ENCODE peak calls at places on chromosomes 1 and 21, in eight cellular contexts. W, C, Z, K, X, E, H and P are unnamed samples.

GRCh38 chr1:80218112-80218511 is 1211.6 kb upstream of the ADGRL4 start:
- DNase-seq in W (peak), C (peak), Z (no peak), K (no peak), X (no peak), E (no peak), H (no peak), P (no peak)

GRCh38 chr1:53393325-53393792 is 65.5 kb upstream of the LRP8 start:
- DNase-seq in W (peak), C (peak), Z (peak), K (no peak), X (peak), E (peak), H (peak), P (peak)

GRCh38 chr21:43688906-43689305 is 29.5 kb downstream of the RRP1B start:
- DNase-seq in W (no peak), C (no peak), Z (no peak), K (no peak), X (no peak), E (no peak), H (no peak), P (no peak)

GRCh38 chr21:29940993-29941392 is 1.2 kb upstream of the GRIK1 start:
- DNase-seq in W (no peak), C (no peak), Z (no peak), K (no peak), X (no peak), E (no peak), H (no peak), P (no peak)

GRCh38 chr1:155396874-155397476 is 76.3 kb downstream of the RUSC1 start:
- DNase-seq in W (no peak), C (no peak), Z (no peak), K (no peak), X (no peak), E (no peak), H (no peak), P (no peak)

GRCh38 chr1:224700915-224701531 is 84.9 kb downstream of the CNIH3 start:
- DNase-seq in W (no peak), C (peak), Z (no peak), K (no peak), X (no peak), E (no peak), H (no peak), P (no peak)

GRCh38 chr1:201153474-201154388 is 543 bp downstream of the TMEM9 start:
- DNase-seq in W (no peak), C (no peak), Z (no peak), K (no peak), X (no peak), E (no peak), H (no peak), P (no peak)

GRCh38 chr1:32539584-32540571 is 651 bp downstream of the ZBTB8A start:
- DNase-seq in W (peak), C (peak), Z (no peak), K (no peak), X (peak), E (no peak), H (peak), P (peak)

GRCh38 chr21:25396135-25396711 is 211.1 kb downstream of the MRPL39 start:
- DNase-seq in W (no peak), C (no peak), Z (no peak), K (no peak), X (no peak), E (no peak), H (no peak), P (no peak)

GRCh38 chr1:197924516-197925123 is 7.4 kb downstream of the LHX9 start:
- DNase-seq in W (no peak), C (peak), Z (no peak), K (no peak), X (no peak), E (no peak), H (no peak), P (no peak)

GRCh38 chr21:35408401-35408800 is 359.3 kb upstream of the RUNX1 start:
- DNase-seq in W (no peak), C (no peak), Z (no peak), K (no peak), X (no peak), E (no peak), H (no peak), P (no peak)

GRCh38 chr21:25215698-25216384 is 391.4 kb downstream of the MRPL39 start:
- DNase-seq in W (no peak), C (no peak), Z (no peak), K (no peak), X (no peak), E (no peak), H (no peak), P (no peak)

GRCh38 chr1:209435654-209436566 is 147.6 kb upstream of the CAMK1G start:
- DNase-seq in W (peak), C (peak), Z (peak), K (no peak), X (peak), E (no peak), H (peak), P (no peak)

GRCh38 chr1:46804926-46805325 is 6.1 kb downstream of the CYP4B1 start:
- DNase-seq in W (no peak), C (no peak), Z (no peak), K (no peak), X (no peak), E (no peak), H (no peak), P (no peak)

GRCh38 chr1:111471012-111471411 is 2.8 kb upstream of the C1orf162 start:
- DNase-seq in W (no peak), C (no peak), Z (peak), K (peak), X (no peak), E (peak), H (no peak), P (no peak)

GRCh38 chr1:152002960-152003359 is 9.3 kb upstream of the S100A10 start:
- DNase-seq in W (no peak), C (peak), Z (no peak), K (no peak), X (no peak), E (no peak), H (no peak), P (no peak)

GRCh38 chr1:8362701-8363101 is 44.8 kb downstream of the SLC45A1 start:
- DNase-seq in W (no peak), C (no peak), Z (no peak), K (no peak), X (no peak), E (no peak), H (no peak), P (no peak)

GRCh38 chr1:160905617-160905989 is 20.6 kb upstream of the ITLN1 start:
- DNase-seq in W (no peak), C (no peak), Z (no peak), K (no peak), X (no peak), E (no peak), H (no peak), P (no peak)

GRCh38 chr1:22930235-22930912 is 42.3 kb downstream of the LACTBL1 start:
- DNase-seq in W (peak), C (peak), Z (no peak), K (no peak), X (no peak), E (no peak), H (peak), P (no peak)

GRCh38 chr1:116554924-116555323 is 15.9 kb downstream of the CD58 start:
- DNase-seq in W (no peak), C (no peak), Z (no peak), K (no peak), X (no peak), E (no peak), H (no peak), P (no peak)

GRCh38 chr1:177392336-177392735 is 221.6 kb downstream of the BRINP2 start:
- DNase-seq in W (no peak), C (no peak), Z (no peak), K (no peak), X (no peak), E (no peak), H (no peak), P (no peak)

GRCh38 chr1:20964540-20965484 is 177.7 kb upstream of the HP1BP3 start:
- DNase-seq in W (no peak), C (no peak), Z (no peak), K (no peak), X (no peak), E (no peak), H (no peak), P (no peak)
- H3K27ac ChIP-seq in W (no peak), C (no peak), Z (no peak), K (no peak), X (no peak), E (no peak), H (no peak), P (no peak)

GRCh38 chr1:2534775-2535387 is 4.8 kb upstream of the HES5 start:
- DNase-seq in W (no peak), C (peak), Z (no peak), K (no peak), X (no peak), E (no peak), H (no peak), P (peak)
- H3K27ac ChIP-seq in W (no peak), C (no peak), Z (no peak), K (peak), X (no peak), E (no peak), H (no peak), P (no peak)

DNA sequence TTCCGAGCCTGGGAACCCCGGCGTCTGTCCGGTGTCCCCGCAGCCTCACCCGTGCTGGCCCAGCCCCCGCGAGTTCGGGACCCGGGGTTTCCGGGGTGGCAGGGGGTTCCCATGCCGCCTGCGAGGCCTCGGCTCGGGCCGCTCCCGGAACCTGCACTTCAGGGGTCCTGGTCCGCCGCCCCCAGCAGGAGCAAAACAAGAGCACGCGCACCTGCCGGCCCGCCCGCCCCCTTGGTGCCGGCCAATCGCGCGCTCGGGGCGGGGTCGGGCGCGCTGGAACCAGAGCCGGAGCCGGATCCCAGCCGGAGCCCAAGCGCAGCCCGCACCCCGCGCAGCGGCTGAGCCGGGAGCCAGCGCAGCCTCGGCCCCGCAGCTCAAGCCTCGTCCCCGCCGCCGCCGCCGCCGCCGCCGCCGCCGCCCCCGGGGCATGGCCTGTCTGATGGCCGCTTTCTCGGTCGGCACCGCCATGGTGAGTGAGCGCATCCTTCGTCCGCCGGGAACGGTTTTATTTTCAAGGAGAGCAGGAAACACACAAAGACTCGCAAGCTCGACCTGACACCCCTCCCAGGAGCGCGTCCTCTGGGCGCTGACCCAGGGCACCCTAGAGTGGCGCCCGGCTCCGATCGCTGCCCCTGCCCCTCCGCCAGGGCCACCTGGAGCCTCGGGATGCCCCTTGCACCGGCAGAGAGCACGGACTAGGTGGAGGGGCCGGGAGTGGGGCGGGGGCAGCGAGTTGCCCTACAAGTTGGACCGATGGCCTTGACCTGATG is at the start of gene ABCG1:
- DNase-seq in W (no peak), C (peak), Z (peak), K (no peak), X (peak), E (no peak), H (no peak), P (peak)
- H3K27ac ChIP-seq in W (no peak), C (no peak), Z (peak), K (peak), X (peak), E (peak), H (peak), P (peak)

GRCh38 chr1:56080123-56080522 is 499.2 kb downstream of the PLPP3 start:
- DNase-seq in W (no peak), C (no peak), Z (no peak), K (no peak), X (no peak), E (no peak), H (no peak), P (no peak)

GRCh38 chr1:56081151-56081550 is 498.2 kb downstream of the PLPP3 start:
- DNase-seq in W (peak), C (peak), Z (no peak), K (no peak), X (no peak), E (no peak), H (no peak), P (no peak)

DNA sequence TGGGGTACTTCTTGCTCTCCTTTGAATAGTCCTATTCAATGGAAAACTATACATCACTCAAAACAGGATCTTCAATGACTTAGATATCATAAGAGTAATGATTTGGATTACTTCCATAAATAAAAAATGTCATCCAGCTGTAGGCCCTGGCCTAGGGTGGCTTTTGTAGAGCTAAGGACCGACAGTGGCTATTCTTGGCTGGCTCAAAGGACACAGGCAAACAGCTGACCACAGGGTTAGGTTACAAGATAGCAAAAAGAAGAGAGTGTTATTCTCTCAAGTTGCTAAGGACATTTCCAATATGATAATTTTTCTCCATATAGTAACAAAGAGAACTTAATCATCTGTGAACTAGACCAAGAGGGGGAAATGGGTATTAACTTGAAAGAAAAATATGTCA is 495.1 kb downstream of the PLPP3 start:
- DNase-seq in W (no peak), C (no peak), Z (no peak), K (no peak), X (no peak), E (no peak), H (no peak), P (no peak)
- H3K27ac ChIP-seq in W (no peak), C (no peak), Z (no peak), K (no peak), X (no peak), E (no peak), H (no peak), P (no peak)

DNA sequence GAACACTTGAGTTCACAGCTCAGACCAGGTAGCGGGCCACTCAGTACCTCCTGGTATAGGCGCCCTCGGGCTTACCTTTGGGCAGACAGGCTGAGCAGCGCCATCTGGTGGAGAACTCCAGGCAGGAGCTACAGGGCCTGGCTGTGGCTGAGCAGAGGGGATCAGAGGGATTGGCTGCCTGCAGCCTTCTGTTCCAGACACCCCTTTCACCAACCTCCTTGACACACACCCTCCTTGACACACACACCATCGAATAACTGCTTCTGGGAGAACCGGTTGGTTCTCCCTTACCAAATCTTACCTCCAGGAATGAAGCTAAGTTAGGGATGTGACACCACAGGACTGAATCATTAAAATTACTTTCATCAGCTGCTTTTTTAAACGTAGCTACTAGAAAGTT is 6.5 kb downstream of the LIN28A start:
- DNase-seq in W (peak), C (peak), Z (peak), K (no peak), X (peak), E (peak), H (peak), P (peak)
- H3K27ac ChIP-seq in W (no peak), C (peak), Z (no peak), K (no peak), X (no peak), E (no peak), H (no peak), P (no peak)

GRCh38 chr1:113949007-113949406 is 19.9 kb downstream of the HIPK1 start:
- DNase-seq in W (no peak), C (no peak), Z (no peak), K (no peak), X (no peak), E (no peak), H (peak), P (no peak)
- H3K27ac ChIP-seq in W (no peak), C (no peak), Z (peak), K (no peak), X (no peak), E (peak), H (no peak), P (peak)